ENCODE peak calls at places on chromosome 13, in nine cellular contexts. One of them, this sample, is unnamed.

GRCh38 chr13:110989331-110989730 is 74.5 kb upstream of the ANKRD10 start:
- DNase-seq in GM19239: no peak
- DNase-seq in midbrain: no peak
- DNase-seq in naive thymus-derived CD4-positive, alpha-beta T cell: no peak
- DNase-seq in iPS DF 6.9: no peak
- DNase-seq in NCI-H2227 treated with DMSO at 0.1 percent for 48 hours: no peak
- DNase-seq in mesendoderm: no peak
- DNase-seq in NCI-H1694: no peak
- DNase-seq in progenitor cell of endocrine pancreas: no peak
- DNase-seq in this sample: no peak

GRCh38 chr13:46195017-46195416 is 13.0 kb upstream of the LCP1 start:
- DNase-seq in GM19239: no peak
- DNase-seq in midbrain: no peak
- DNase-seq in naive thymus-derived CD4-positive, alpha-beta T cell: no peak
- DNase-seq in iPS DF 6.9: no peak
- DNase-seq in NCI-H2227 treated with DMSO at 0.1 percent for 48 hours: no peak
- DNase-seq in mesendoderm: no peak
- DNase-seq in NCI-H1694: no peak
- DNase-seq in progenitor cell of endocrine pancreas: no peak
- DNase-seq in this sample: no peak

GRCh38 chr13:30002577-30002976 is 152.2 kb upstream of the UBL3 start:
- DNase-seq in GM19239: no peak
- DNase-seq in midbrain: no peak
- DNase-seq in naive thymus-derived CD4-positive, alpha-beta T cell: no peak
- DNase-seq in iPS DF 6.9: no peak
- DNase-seq in NCI-H2227 treated with DMSO at 0.1 percent for 48 hours: no peak
- DNase-seq in mesendoderm: no peak
- DNase-seq in NCI-H1694: no peak
- DNase-seq in progenitor cell of endocrine pancreas: no peak
- DNase-seq in this sample: no peak

GRCh38 chr13:62357887-62358645 is 942.4 kb upstream of the PCDH20 start:
- DNase-seq in GM19239: no peak
- DNase-seq in midbrain: peak
- DNase-seq in naive thymus-derived CD4-positive, alpha-beta T cell: no peak
- DNase-seq in iPS DF 6.9: peak
- DNase-seq in NCI-H2227 treated with DMSO at 0.1 percent for 48 hours: peak
- DNase-seq in mesendoderm: peak
- DNase-seq in NCI-H1694: peak
- DNase-seq in progenitor cell of endocrine pancreas: peak
- DNase-seq in this sample: no peak

GRCh38 chr13:105412171-105412570 is 1123.3 kb downstream of the EFNB2 start:
- DNase-seq in GM19239: no peak
- DNase-seq in midbrain: no peak
- DNase-seq in naive thymus-derived CD4-positive, alpha-beta T cell: no peak
- DNase-seq in iPS DF 6.9: no peak
- DNase-seq in NCI-H2227 treated with DMSO at 0.1 percent for 48 hours: no peak
- DNase-seq in mesendoderm: no peak
- DNase-seq in NCI-H1694: no peak
- DNase-seq in progenitor cell of endocrine pancreas: no peak
- DNase-seq in this sample: no peak

GRCh38 chr13:50320297-50320862 is 305.1 kb downstream of the KCNRG start:
- DNase-seq in GM19239: no peak
- DNase-seq in midbrain: no peak
- DNase-seq in naive thymus-derived CD4-positive, alpha-beta T cell: no peak
- DNase-seq in iPS DF 6.9: no peak
- DNase-seq in NCI-H2227 treated with DMSO at 0.1 percent for 48 hours: no peak
- DNase-seq in mesendoderm: no peak
- DNase-seq in NCI-H1694: no peak
- DNase-seq in progenitor cell of endocrine pancreas: no peak
- DNase-seq in this sample: no peak

GRCh38 chr13:72229067-72229466 is 362.1 kb upstream of the DACH1 start:
- DNase-seq in GM19239: no peak
- DNase-seq in midbrain: no peak
- DNase-seq in naive thymus-derived CD4-positive, alpha-beta T cell: no peak
- DNase-seq in iPS DF 6.9: no peak
- DNase-seq in NCI-H2227 treated with DMSO at 0.1 percent for 48 hours: no peak
- DNase-seq in mesendoderm: no peak
- DNase-seq in NCI-H1694: no peak
- DNase-seq in progenitor cell of endocrine pancreas: no peak
- DNase-seq in this sample: no peak

GRCh38 chr13:50529154-50529882 is 314.2 kb downstream of the DLEU7 start:
- DNase-seq in GM19239: no peak
- DNase-seq in midbrain: peak
- DNase-seq in naive thymus-derived CD4-positive, alpha-beta T cell: no peak
- DNase-seq in iPS DF 6.9: no peak
- DNase-seq in NCI-H2227 treated with DMSO at 0.1 percent for 48 hours: peak
- DNase-seq in mesendoderm: no peak
- DNase-seq in NCI-H1694: peak
- DNase-seq in progenitor cell of endocrine pancreas: no peak
- DNase-seq in this sample: peak

GRCh38 chr13:113145496-113145895 is 13.0 kb upstream of the PROZ start:
- DNase-seq in GM19239: no peak
- DNase-seq in midbrain: no peak
- DNase-seq in naive thymus-derived CD4-positive, alpha-beta T cell: no peak
- DNase-seq in iPS DF 6.9: no peak
- DNase-seq in NCI-H2227 treated with DMSO at 0.1 percent for 48 hours: no peak
- DNase-seq in mesendoderm: no peak
- DNase-seq in NCI-H1694: no peak
- DNase-seq in progenitor cell of endocrine pancreas: no peak
- DNase-seq in this sample: no peak

GRCh38 chr13:44347301-44347700 is 26.3 kb upstream of the SERP2 start:
- DNase-seq in GM19239: no peak
- DNase-seq in midbrain: no peak
- DNase-seq in naive thymus-derived CD4-positive, alpha-beta T cell: no peak
- DNase-seq in iPS DF 6.9: no peak
- DNase-seq in NCI-H2227 treated with DMSO at 0.1 percent for 48 hours: no peak
- DNase-seq in mesendoderm: no peak
- DNase-seq in NCI-H1694: no peak
- DNase-seq in progenitor cell of endocrine pancreas: no peak
- DNase-seq in this sample: no peak

GRCh38 chr13:96982672-96983071 is 11.6 kb downstream of the OXGR1 start:
- DNase-seq in GM19239: no peak
- DNase-seq in midbrain: no peak
- DNase-seq in naive thymus-derived CD4-positive, alpha-beta T cell: no peak
- DNase-seq in iPS DF 6.9: no peak
- DNase-seq in NCI-H2227 treated with DMSO at 0.1 percent for 48 hours: no peak
- DNase-seq in mesendoderm: no peak
- DNase-seq in NCI-H1694: no peak
- DNase-seq in progenitor cell of endocrine pancreas: no peak
- DNase-seq in this sample: no peak

GRCh38 chr13:111492958-111493357 is 172.5 kb downstream of the TEX29 start:
- DNase-seq in GM19239: no peak
- DNase-seq in midbrain: no peak
- DNase-seq in naive thymus-derived CD4-positive, alpha-beta T cell: no peak
- DNase-seq in iPS DF 6.9: no peak
- DNase-seq in NCI-H2227 treated with DMSO at 0.1 percent for 48 hours: no peak
- DNase-seq in mesendoderm: no peak
- DNase-seq in NCI-H1694: no peak
- DNase-seq in progenitor cell of endocrine pancreas: no peak
- DNase-seq in this sample: no peak

GRCh38 chr13:27161980-27162379 is 9.6 kb downstream of the USP12 start:
- DNase-seq in GM19239: no peak
- DNase-seq in midbrain: no peak
- DNase-seq in naive thymus-derived CD4-positive, alpha-beta T cell: no peak
- DNase-seq in iPS DF 6.9: no peak
- DNase-seq in NCI-H2227 treated with DMSO at 0.1 percent for 48 hours: no peak
- DNase-seq in mesendoderm: no peak
- DNase-seq in NCI-H1694: no peak
- DNase-seq in progenitor cell of endocrine pancreas: no peak
- DNase-seq in this sample: no peak

This sample was measured in left colon.